ENCODE peak calls at places on chromosome 16, in five cellular contexts. T is NCI-H1417; U is foreskin keratinocyte; Z is skeletal muscle cell; K is activated CD8-positive, alpha-beta memory T cell treated with anti-CD3 and anti-CD28 coated beads, Interleukin-2, amount 50 U/mL, for 48 hours. P is an unnamed sample.

GRCh38 chr16:4694664-4695451 is 1.5 kb downstream of the NUDT16L1 start:
- DNase-seq in T (no peak), U (no peak), Z (no peak), K (peak), P (no peak)

GRCh38 chr16:49467540-49468372 is 94.2 kb downstream of the C16orf78 start:
- DNase-seq in T (no peak), U (no peak), Z (no peak), K (peak), P (no peak)

GRCh38 chr16:20300312-20301097 is 26.8 kb downstream of the GP2 start:
- DNase-seq in T (peak), U (no peak), Z (peak), K (peak), P (peak)

GRCh38 chr16:80968386-80969113 is 38.1 kb downstream of the CMC2 start:
- DNase-seq in T (no peak), U (no peak), Z (no peak), K (no peak), P (no peak)

GRCh38 chr16:89194340-89195311 is 5.7 kb downstream of the SLC22A31 start:
- DNase-seq in T (no peak), U (no peak), Z (no peak), K (no peak), P (no peak)

GRCh38 chr16:10181196-10182162 is 749 bp downstream of the GRIN2A start:
- DNase-seq in T (no peak), U (no peak), Z (no peak), K (peak), P (peak)

GRCh38 chr16:20851601-20852000 is 45.3 kb downstream of the REXO5 start:
- DNase-seq in T (no peak), U (peak), Z (peak), K (no peak), P (no peak)

GRCh38 chr16:57680842-57681241 is 12.7 kb downstream of the ADGRG3 start:
- DNase-seq in T (no peak), U (no peak), Z (no peak), K (no peak), P (no peak)

GRCh38 chr16:87713469-87714229 is 52.1 kb downstream of the KLHDC4 start:
- DNase-seq in T (no peak), U (no peak), Z (no peak), K (no peak), P (no peak)

GRCh38 chr16:3101841-3102470 is 2.9 kb upstream of the ZSCAN10 start:
- DNase-seq in T (no peak), U (no peak), Z (no peak), K (no peak), P (no peak)

GRCh38 chr16:49697631-49698030 is 158.3 kb downstream of the ZNF423 start:
- DNase-seq in T (peak), U (no peak), Z (no peak), K (no peak), P (no peak)

GRCh38 chr16:52193441-52193840 is 353.5 kb downstream of the TOX3 start:
- DNase-seq in T (no peak), U (no peak), Z (no peak), K (no peak), P (no peak)

GRCh38 chr16:66751135-66751991 is at the start of gene DYNC1LI2:
- DNase-seq in T (peak), U (no peak), Z (no peak), K (peak), P (peak)

GRCh38 chr16:66247516-66248089 is 118.9 kb upstream of the CDH5 start:
- DNase-seq in T (peak), U (no peak), Z (no peak), K (no peak), P (no peak)

GRCh38 chr16:81931927-81932326 is 79.3 kb downstream of the SDR42E1 start:
- DNase-seq in T (no peak), U (no peak), Z (no peak), K (no peak), P (no peak)

GRCh38 chr16:51163366-51163765 is 12.3 kb upstream of the SALL1 start:
- DNase-seq in T (no peak), U (no peak), Z (peak), K (no peak), P (no peak)

GRCh38 chr16:30637952-30638351 is 12.8 kb upstream of the PRR14 start:
- DNase-seq in T (peak), U (no peak), Z (no peak), K (no peak), P (peak)

GRCh38 chr16:12798171-12798570 is 5.5 kb downstream of the CPPED1 start:
- DNase-seq in T (no peak), U (no peak), Z (no peak), K (no peak), P (no peak)

GRCh38 chr16:50386819-50387218 is 18.0 kb upstream of the BRD7 start:
- DNase-seq in T (no peak), U (no peak), Z (no peak), K (no peak), P (no peak)

GRCh38 chr16:64983983-64984382 is 137.9 kb downstream of the CDH11 start:
- DNase-seq in T (peak), U (peak), Z (peak), K (no peak), P (peak)

GRCh38 chr16:57720142-57720575 is 15.4 kb upstream of the KATNB1 start:
- DNase-seq in T (peak), U (no peak), Z (no peak), K (peak), P (peak)

GRCh38 chr16:58456193-58456592 is 43.8 kb upstream of the NDRG4 start:
- DNase-seq in T (no peak), U (no peak), Z (no peak), K (no peak), P (no peak)

GRCh38 chr16:5041604-5042133 is 7.9 kb upstream of the NAGPA start:
- DNase-seq in T (no peak), U (peak), Z (peak), K (no peak), P (peak)

GRCh38 chr16:17965131-17965530 is 371.4 kb downstream of the NPIPA8 start:
- DNase-seq in T (no peak), U (no peak), Z (no peak), K (no peak), P (no peak)

GRCh38 chr16:53925011-53925410 is 221.1 kb downstream of the FTO start:
- DNase-seq in T (no peak), U (no peak), Z (no peak), K (no peak), P (no peak)

GRCh38 chr16:50747206-50747956 is 5.5 kb downstream of the CYLD start:
- DNase-seq in T (peak), U (no peak), Z (no peak), K (no peak), P (peak)

GRCh38 chr16:79211581-79211980 is 389.0 kb downstream of the MAF start:
- DNase-seq in T (no peak), U (no peak), Z (no peak), K (no peak), P (no peak)

GRCh38 chr16:57600048-57600835 is 28.2 kb upstream of the ADGRG1 start:
- DNase-seq in T (peak), U (no peak), Z (no peak), K (peak), P (peak)

GRCh38 chr16:55562936-55563335 is 3.5 kb upstream of the CAPNS2 start:
- DNase-seq in T (no peak), U (no peak), Z (peak), K (no peak), P (no peak)

GRCh38 chr16:15041260-15042011 is 14.4 kb downstream of the NTAN1 start:
- DNase-seq in T (no peak), U (no peak), Z (no peak), K (no peak), P (peak)

GRCh38 chr16:79887541-79888540 is 287.3 kb upstream of the MAF start:
- DNase-seq in T (no peak), U (no peak), Z (no peak), K (no peak), P (no peak)

GRCh38 chr16:2235695-2236361 is 416 bp upstream of the DNASE1L2 start:
- DNase-seq in T (peak), U (no peak), Z (no peak), K (peak), P (no peak)

GRCh38 chr16:49096191-49096945 is 185.3 kb downstream of the CBLN1 start:
- DNase-seq in T (no peak), U (no peak), Z (no peak), K (no peak), P (no peak)

GRCh38 chr16:79703066-79703465 is 102.5 kb upstream of the MAF start:
- DNase-seq in T (no peak), U (no peak), Z (no peak), K (no peak), P (no peak)

GRCh38 chr16:2968368-2968737 is 795 bp upstream of the PAQR4 start:
- DNase-seq in T (no peak), U (no peak), Z (no peak), K (no peak), P (peak)

GRCh38 chr16:27127293-27127692 is 60.6 kb downstream of the C16orf82 start:
- DNase-seq in T (no peak), U (peak), Z (no peak), K (no peak), P (no peak)

GRCh38 chr16:80369559-80369958 is 171.2 kb upstream of the DYNLRB2 start:
- DNase-seq in T (peak), U (no peak), Z (peak), K (no peak), P (no peak)

GRCh38 chr16:87474566-87474996 is 18.2 kb downstream of the ZCCHC14 start:
- DNase-seq in T (no peak), U (no peak), Z (no peak), K (no peak), P (no peak)

GRCh38 chr16:8686031-8686621 is 11.7 kb downstream of the ABAT start:
- DNase-seq in T (no peak), U (no peak), Z (no peak), K (no peak), P (peak)